ENCODE peak calls at places on chromosome 5, in four cellular contexts. One of them, this sample, is unnamed.

GRCh38 chr5:149049371-149049781 is 13.5 kb downstream of the SH3TC2 start:
- DNase-seq in CD4-positive, CD25-positive, alpha-beta regulatory T cell: no peak
- DNase-seq in tibial artery: no peak
- DNase-seq in aorta: no peak
- DNase-seq in this sample: no peak

GRCh38 chr5:1725641-1726468 is 73.8 kb downstream of the MRPL36 start:
- DNase-seq in CD4-positive, CD25-positive, alpha-beta regulatory T cell: no peak
- DNase-seq in tibial artery: peak
- DNase-seq in aorta: no peak
- DNase-seq in this sample: no peak

GRCh38 chr5:169295241-169295747 is 5.6 kb downstream of the SLIT3 start:
- DNase-seq in CD4-positive, CD25-positive, alpha-beta regulatory T cell: no peak
- DNase-seq in tibial artery: no peak
- DNase-seq in aorta: no peak
- DNase-seq in this sample: no peak

GRCh38 chr5:148085934-148086333 is 22.2 kb downstream of the SPINK5 start:
- DNase-seq in CD4-positive, CD25-positive, alpha-beta regulatory T cell: no peak
- DNase-seq in tibial artery: no peak
- DNase-seq in aorta: no peak
- DNase-seq in this sample: no peak

GRCh38 chr5:150376799-150377771 is 19.6 kb downstream of the TCOF1 start:
- DNase-seq in CD4-positive, CD25-positive, alpha-beta regulatory T cell: no peak
- DNase-seq in tibial artery: no peak
- DNase-seq in aorta: no peak
- DNase-seq in this sample: no peak

GRCh38 chr5:135851186-135851906 is 16.9 kb downstream of the SLC25A48 start:
- DNase-seq in CD4-positive, CD25-positive, alpha-beta regulatory T cell: no peak
- DNase-seq in tibial artery: no peak
- DNase-seq in aorta: no peak
- DNase-seq in this sample: no peak

GRCh38 chr5:92332039-92332438 is 948.9 kb upstream of the ARRDC3 start:
- DNase-seq in CD4-positive, CD25-positive, alpha-beta regulatory T cell: no peak
- DNase-seq in tibial artery: no peak
- DNase-seq in aorta: no peak
- DNase-seq in this sample: no peak

GRCh38 chr5:156934450-156935211 is 28.4 kb downstream of the TIMD4 start:
- DNase-seq in CD4-positive, CD25-positive, alpha-beta regulatory T cell: peak
- DNase-seq in tibial artery: no peak
- DNase-seq in aorta: no peak
- DNase-seq in this sample: no peak

GRCh38 chr5:21654551-21654950 is 1198.6 kb downstream of the CDH12 start:
- DNase-seq in CD4-positive, CD25-positive, alpha-beta regulatory T cell: no peak
- DNase-seq in tibial artery: no peak
- DNase-seq in aorta: no peak
- DNase-seq in this sample: no peak

GRCh38 chr5:164053123-164053522 is 547.7 kb downstream of the MAT2B start:
- DNase-seq in CD4-positive, CD25-positive, alpha-beta regulatory T cell: no peak
- DNase-seq in tibial artery: no peak
- DNase-seq in aorta: no peak
- DNase-seq in this sample: no peak

GRCh38 chr5:57202811-57203210 is 29.0 kb downstream of the GPBP1 start:
- DNase-seq in CD4-positive, CD25-positive, alpha-beta regulatory T cell: no peak
- DNase-seq in tibial artery: no peak
- DNase-seq in aorta: no peak
- DNase-seq in this sample: no peak

GRCh38 chr5:157025093-157025698 is 33.7 kb downstream of the HAVCR1 start:
- DNase-seq in CD4-positive, CD25-positive, alpha-beta regulatory T cell: peak
- DNase-seq in tibial artery: no peak
- DNase-seq in aorta: no peak
- DNase-seq in this sample: no peak

GRCh38 chr5:132136906-132137305 is 63.3 kb downstream of the CSF2 start:
- DNase-seq in CD4-positive, CD25-positive, alpha-beta regulatory T cell: no peak
- DNase-seq in tibial artery: no peak
- DNase-seq in aorta: no peak
- DNase-seq in this sample: no peak

GRCh38 chr5:57715296-57715695 is 232.7 kb upstream of the ACTBL2 start:
- DNase-seq in CD4-positive, CD25-positive, alpha-beta regulatory T cell: no peak
- DNase-seq in tibial artery: no peak
- DNase-seq in aorta: no peak
- DNase-seq in this sample: no peak

DNA sequence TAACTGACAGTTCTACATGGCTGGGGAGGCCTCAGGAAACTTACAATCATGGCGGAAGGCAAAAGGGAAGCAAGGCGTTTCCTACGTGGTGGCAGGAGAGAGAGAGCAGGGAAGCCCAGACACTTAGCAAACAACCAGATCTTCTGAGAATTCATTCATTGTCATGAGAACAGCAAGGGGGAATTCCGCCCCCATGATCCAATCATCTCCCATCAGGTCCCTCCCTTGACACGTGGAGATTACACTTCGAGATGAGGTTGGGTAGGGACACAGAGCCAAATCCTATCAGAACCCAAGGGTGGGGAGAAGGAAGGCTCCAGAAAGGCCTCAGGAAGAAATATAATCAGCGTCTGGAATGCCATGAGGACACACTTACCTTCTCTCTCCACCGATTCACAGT is 34.3 kb downstream of the KIF4B start:
- DNase-seq in CD4-positive, CD25-positive, alpha-beta regulatory T cell: no peak
- DNase-seq in tibial artery: no peak
- DNase-seq in aorta: no peak
- DNase-seq in this sample: no peak
- H3K4me3 ChIP-seq in CD4-positive, CD25-positive, alpha-beta regulatory T cell: no peak
- H3K4me3 ChIP-seq in tibial artery: no peak
- H3K4me3 ChIP-seq in aorta: no peak
- H3K4me3 ChIP-seq in this sample: no peak

DNA sequence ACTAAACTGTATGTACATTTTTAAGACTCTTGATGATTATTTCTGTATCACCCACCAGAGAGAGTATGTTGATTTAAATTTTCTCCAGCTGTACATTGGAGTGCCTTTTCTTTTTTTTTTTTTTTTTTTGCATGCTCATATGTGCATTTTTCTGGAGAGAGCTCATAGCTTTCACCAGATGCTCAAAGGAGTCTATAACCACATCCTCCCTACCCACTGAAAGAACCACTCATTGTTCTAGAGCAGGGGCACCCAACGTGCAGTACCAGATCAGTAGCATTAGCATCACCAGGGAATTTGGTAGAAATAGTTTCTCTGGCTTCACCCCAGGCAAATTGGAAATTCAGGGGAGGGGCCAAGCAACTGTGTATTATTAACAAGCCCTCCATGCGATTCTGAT is 53.9 kb upstream of the TMEM171 start:
- DNase-seq in CD4-positive, CD25-positive, alpha-beta regulatory T cell: no peak
- DNase-seq in tibial artery: no peak
- DNase-seq in aorta: no peak
- DNase-seq in this sample: no peak
- H3K27ac ChIP-seq in CD4-positive, CD25-positive, alpha-beta regulatory T cell: no peak
- H3K27ac ChIP-seq in tibial artery: no peak
- H3K27ac ChIP-seq in aorta: no peak
- H3K27ac ChIP-seq in this sample: no peak

GRCh38 chr5:134736173-134736812 is 2.1 kb upstream of the CAMLG start:
- DNase-seq in CD4-positive, CD25-positive, alpha-beta regulatory T cell: no peak
- DNase-seq in tibial artery: no peak
- DNase-seq in aorta: no peak
- DNase-seq in this sample: no peak

GRCh38 chr5:134732819-134733218 is 5.5 kb upstream of the CAMLG start:
- DNase-seq in CD4-positive, CD25-positive, alpha-beta regulatory T cell: no peak
- DNase-seq in tibial artery: no peak
- DNase-seq in aorta: no peak
- DNase-seq in this sample: no peak

GRCh38 chr5:134738963-134739661 is 764 bp downstream of the CAMLG start:
- DNase-seq in CD4-positive, CD25-positive, alpha-beta regulatory T cell: peak
- DNase-seq in tibial artery: no peak
- DNase-seq in aorta: no peak
- DNase-seq in this sample: no peak

GRCh38 chr5:134738133-134738962 is at the start of gene CAMLG:
- DNase-seq in CD4-positive, CD25-positive, alpha-beta regulatory T cell: peak
- DNase-seq in tibial artery: peak
- DNase-seq in aorta: peak
- DNase-seq in this sample: peak

GRCh38 chr5:134735243-134735642 is 3.1 kb upstream of the CAMLG start:
- DNase-seq in CD4-positive, CD25-positive, alpha-beta regulatory T cell: no peak
- DNase-seq in tibial artery: no peak
- DNase-seq in aorta: no peak
- DNase-seq in this sample: no peak
- H3K4me3 ChIP-seq in CD4-positive, CD25-positive, alpha-beta regulatory T cell: no peak
- H3K4me3 ChIP-seq in tibial artery: no peak
- H3K4me3 ChIP-seq in aorta: no peak
- H3K4me3 ChIP-seq in this sample: no peak

DNA sequence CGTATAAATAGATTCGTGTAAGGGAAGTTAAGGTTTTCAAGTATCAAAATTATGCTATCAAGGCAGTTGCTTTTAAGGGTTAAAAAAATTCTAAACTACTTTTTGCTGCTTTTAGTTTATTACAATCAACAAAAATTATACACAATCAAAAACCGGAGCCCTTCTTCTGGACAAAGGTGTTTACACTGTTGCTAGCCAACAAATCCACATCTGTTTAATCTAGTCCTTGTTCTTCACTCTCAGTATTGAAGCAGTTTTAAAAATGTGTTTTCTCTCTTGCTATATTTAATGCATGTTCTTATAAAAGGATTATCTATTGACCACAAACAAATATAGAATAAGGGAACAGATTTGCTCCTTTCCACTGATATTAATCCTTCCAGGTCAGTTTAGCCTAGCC is 2.5 kb downstream of the FEM1C start:
- DNase-seq in CD4-positive, CD25-positive, alpha-beta regulatory T cell: no peak
- DNase-seq in tibial artery: no peak
- DNase-seq in aorta: no peak
- DNase-seq in this sample: no peak
- H3K27ac ChIP-seq in CD4-positive, CD25-positive, alpha-beta regulatory T cell: no peak
- H3K27ac ChIP-seq in tibial artery: peak
- H3K27ac ChIP-seq in aorta: no peak
- H3K27ac ChIP-seq in this sample: no peak